ENCODE peak calls at places on chromosomes 4 and X, in eight cellular contexts. L, Y, A, T, N, Q, P and H are unnamed samples.

GRCh38 chr4:159069922-159070321 is 33.0 kb upstream of the RAPGEF2 start:
- DNase-seq in L (no peak), Y (no peak), A (no peak), T (no peak), N (no peak), Q (no peak), P (peak), H (peak)

GRCh38 chrX:119194631-119195030 is 41.5 kb upstream of the PGRMC1 start:
- DNase-seq in L (no peak), Y (no peak), A (no peak), T (peak), N (no peak), Q (no peak), P (no peak), H (no peak)

GRCh38 chr4:79059631-79060399 is 120.6 kb upstream of the PAQR3 start:
- DNase-seq in L (no peak), Y (no peak), A (no peak), T (no peak), N (no peak), Q (no peak), P (no peak), H (no peak)

GRCh38 chrX:152637649-152638442 is at the start of gene GABRQ:
- DNase-seq in L (no peak), Y (peak), A (peak), T (peak), N (no peak), Q (peak), P (peak), H (no peak)

GRCh38 chr4:38667005-38667771 is 3.2 kb downstream of the KLF3 start:
- DNase-seq in L (peak), Y (peak), A (peak), T (peak), N (peak), Q (peak), P (peak), H (peak)

GRCh38 chr4:2058264-2059033 is 678 bp upstream of the NAT8L start:
- DNase-seq in L (no peak), Y (no peak), A (no peak), T (peak), N (no peak), Q (no peak), P (no peak), H (no peak)

GRCh38 chr4:124061413-124061812 is 651.1 kb downstream of the ANKRD50 start:
- DNase-seq in L (no peak), Y (no peak), A (no peak), T (no peak), N (no peak), Q (no peak), P (peak), H (peak)

GRCh38 chr4:7909966-7910720 is 29.5 kb downstream of the AFAP1 start:
- DNase-seq in L (peak), Y (no peak), A (no peak), T (no peak), N (no peak), Q (no peak), P (no peak), H (peak)

GRCh38 chrX:68677998-68678397 is 30.5 kb downstream of the STARD8 start:
- DNase-seq in L (no peak), Y (no peak), A (no peak), T (no peak), N (no peak), Q (no peak), P (no peak), H (no peak)

GRCh38 chr4:169757575-169758184 is at the start of gene HPF1:
- DNase-seq in L (peak), Y (peak), A (peak), T (peak), N (peak), Q (peak), P (peak), H (peak)

GRCh38 chr4:27692098-27692679 is 831.5 kb downstream of the STIM2 start:
- DNase-seq in L (no peak), Y (peak), A (no peak), T (peak), N (peak), Q (peak), P (peak), H (no peak)

GRCh38 chr4:141807501-141807900 is 171.1 kb downstream of the IL15 start:
- DNase-seq in L (no peak), Y (no peak), A (no peak), T (no peak), N (no peak), Q (no peak), P (no peak), H (no peak)

GRCh38 chr4:188145626-188146025 is 6.4 kb downstream of the TRIML1 start:
- DNase-seq in L (no peak), Y (no peak), A (no peak), T (no peak), N (no peak), Q (no peak), P (peak), H (no peak)

GRCh38 chrX:44400588-44400987 is 57.1 kb upstream of the EFHC2 start:
- DNase-seq in L (peak), Y (peak), A (no peak), T (peak), N (no peak), Q (no peak), P (peak), H (peak)

GRCh38 chr4:37567781-37568180 is 118.4 kb downstream of the RELL1 start:
- DNase-seq in L (no peak), Y (no peak), A (no peak), T (no peak), N (no peak), Q (no peak), P (no peak), H (no peak)

GRCh38 chrX:115679460-115679859 is 118.5 kb downstream of the PLS3 start:
- DNase-seq in L (no peak), Y (no peak), A (no peak), T (peak), N (no peak), Q (no peak), P (peak), H (no peak)

GRCh38 chrX:68199062-68199848 is 234.0 kb downstream of the OPHN1 start:
- DNase-seq in L (no peak), Y (no peak), A (no peak), T (no peak), N (no peak), Q (no peak), P (no peak), H (peak)

GRCh38 chr4:29908276-29908675 is 811.9 kb upstream of the PCDH7 start:
- DNase-seq in L (no peak), Y (no peak), A (no peak), T (no peak), N (no peak), Q (no peak), P (no peak), H (peak)

GRCh38 chrX:153864561-153865320 is 21.2 kb downstream of the L1CAM start:
- DNase-seq in L (no peak), Y (no peak), A (no peak), T (no peak), N (no peak), Q (no peak), P (no peak), H (no peak)

GRCh38 chr4:110183643-110184042 is 14.8 kb downstream of the ELOVL6 start:
- DNase-seq in L (no peak), Y (no peak), A (no peak), T (no peak), N (no peak), Q (no peak), P (no peak), H (no peak)

GRCh38 chr4:162011039-162011438 is 152.8 kb downstream of the FSTL5 start:
- DNase-seq in L (no peak), Y (no peak), A (no peak), T (no peak), N (no peak), Q (no peak), P (peak), H (peak)

GRCh38 chrX:1093112-1093511 is 119.3 kb downstream of the CRLF2 start:
- DNase-seq in L (no peak), Y (no peak), A (no peak), T (no peak), N (peak), Q (no peak), P (no peak), H (no peak)

GRCh38 chrX:72604705-72605104 is 32.1 kb upstream of the HDAC8 start:
- DNase-seq in L (no peak), Y (no peak), A (no peak), T (no peak), N (no peak), Q (no peak), P (no peak), H (no peak)

GRCh38 chr4:168241953-168242352 is 76.6 kb downstream of the DDX60 start:
- DNase-seq in L (no peak), Y (no peak), A (no peak), T (no peak), N (no peak), Q (no peak), P (no peak), H (no peak)

GRCh38 chr4:168248311-168248710 is 70.2 kb downstream of the DDX60 start:
- DNase-seq in L (no peak), Y (no peak), A (no peak), T (no peak), N (no peak), Q (no peak), P (no peak), H (peak)

DNA sequence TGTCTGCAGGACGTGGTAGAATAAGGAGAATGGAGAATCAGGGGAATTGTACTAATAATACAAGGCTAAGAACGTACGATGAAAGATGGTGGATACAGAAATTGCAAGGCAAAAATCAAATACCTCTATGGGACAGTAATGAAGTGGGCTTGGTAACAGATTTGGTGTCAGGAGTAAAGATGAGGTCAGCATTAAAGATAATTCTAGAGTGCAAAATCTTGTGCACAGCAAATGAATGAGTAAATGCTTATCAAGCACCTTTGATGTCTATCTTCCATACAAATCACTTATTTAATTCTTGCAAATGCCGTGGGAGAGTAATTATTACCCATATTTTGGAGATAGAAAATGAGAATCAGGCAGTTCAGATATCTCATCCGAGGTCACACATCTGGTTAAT is 70.9 kb downstream of the DDX60 start:
- DNase-seq in L (no peak), Y (no peak), A (no peak), T (no peak), N (no peak), Q (no peak), P (no peak), H (no peak)
- H3K4me3 ChIP-seq in L (no peak), Y (no peak), A (no peak), T (no peak), N (no peak), Q (no peak), P (no peak), H (no peak)

DNA sequence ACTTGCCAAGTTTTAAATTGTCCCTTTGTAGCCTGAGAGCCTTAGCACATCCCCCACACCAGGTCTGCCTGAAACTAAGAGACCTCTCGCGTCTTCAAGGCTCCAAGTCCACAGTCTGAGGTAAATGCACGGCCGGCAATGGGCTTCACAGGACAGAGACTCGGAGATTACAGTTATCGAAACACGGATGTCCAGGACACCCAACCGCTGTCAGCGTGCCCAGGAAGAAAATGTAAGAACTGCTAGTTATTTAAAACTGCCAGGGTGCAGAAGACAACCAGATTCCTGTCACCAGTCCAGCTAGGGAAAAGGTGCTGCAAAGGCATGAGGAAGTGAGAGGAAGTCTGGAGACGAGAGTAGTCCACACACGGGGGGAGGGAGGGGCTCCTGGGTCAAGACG is 28.9 kb downstream of the ZNF827 start:
- DNase-seq in L (no peak), Y (no peak), A (peak), T (no peak), N (no peak), Q (no peak), P (no peak), H (no peak)
- H3K4me3 ChIP-seq in L (no peak), Y (no peak), A (peak), T (no peak), N (no peak), Q (no peak), P (no peak), H (no peak)

GRCh38 chr4:104491826-104492771 is 2.6 kb downstream of the CXXC4 start:
- DNase-seq in L (no peak), Y (no peak), A (no peak), T (peak), N (no peak), Q (no peak), P (peak), H (no peak)

GRCh38 chr4:104489731-104490095 is 5.0 kb downstream of the CXXC4 start:
- DNase-seq in L (no peak), Y (no peak), A (no peak), T (no peak), N (no peak), Q (no peak), P (no peak), H (no peak)

GRCh38 chr4:104490096-104490769 is 4.5 kb downstream of the CXXC4 start:
- DNase-seq in L (peak), Y (no peak), A (no peak), T (no peak), N (no peak), Q (no peak), P (no peak), H (no peak)

GRCh38 chr4:104490770-104491395 is 3.8 kb downstream of the CXXC4 start:
- DNase-seq in L (peak), Y (peak), A (peak), T (peak), N (peak), Q (no peak), P (peak), H (peak)

GRCh38 chr4:104491396-104491821 is 3.3 kb downstream of the CXXC4 start:
- DNase-seq in L (peak), Y (peak), A (peak), T (peak), N (peak), Q (no peak), P (peak), H (no peak)
- H3K4me3 ChIP-seq in L (peak), Y (peak), A (peak), T (peak), N (no peak), Q (peak), P (peak), H (peak)

GRCh38 chrX:24080670-24081069 is 25.9 kb downstream of the EIF2S3 start:
- DNase-seq in L (no peak), Y (no peak), A (no peak), T (no peak), N (peak), Q (no peak), P (no peak), H (no peak)

GRCh38 chrX:24082446-24082845 is 27.7 kb downstream of the EIF2S3 start:
- DNase-seq in L (no peak), Y (no peak), A (no peak), T (no peak), N (no peak), Q (no peak), P (no peak), H (no peak)

GRCh38 chrX:24079405-24079804 is 24.6 kb downstream of the EIF2S3 start:
- DNase-seq in L (no peak), Y (no peak), A (no peak), T (no peak), N (no peak), Q (no peak), P (no peak), H (no peak)

GRCh38 chrX:24085133-24085532 is 30.4 kb downstream of the EIF2S3 start:
- DNase-seq in L (no peak), Y (no peak), A (no peak), T (no peak), N (no peak), Q (no peak), P (no peak), H (no peak)

GRCh38 chrX:24081661-24082154 is 27.0 kb downstream of the EIF2S3 start:
- DNase-seq in L (peak), Y (peak), A (peak), T (peak), N (peak), Q (no peak), P (peak), H (peak)
- H3K4me3 ChIP-seq in L (peak), Y (no peak), A (no peak), T (no peak), N (no peak), Q (no peak), P (peak), H (no peak)

GRCh38 chr4:41645716-41646115 is 102.8 kb downstream of the PHOX2B start:
- DNase-seq in L (no peak), Y (no peak), A (no peak), T (no peak), N (no peak), Q (no peak), P (no peak), H (no peak)

GRCh38 chr4:41647368-41647767 is 101.2 kb downstream of the PHOX2B start:
- DNase-seq in L (no peak), Y (no peak), A (no peak), T (no peak), N (no peak), Q (no peak), P (no peak), H (no peak)

GRCh38 chr4:41644288-41644914 is 104.1 kb downstream of the PHOX2B start:
- DNase-seq in L (peak), Y (no peak), A (peak), T (peak), N (no peak), Q (peak), P (peak), H (peak)

GRCh38 chr4:41646862-41647261 is 101.7 kb downstream of the PHOX2B start:
- DNase-seq in L (no peak), Y (no peak), A (no peak), T (no peak), N (no peak), Q (no peak), P (no peak), H (no peak)

GRCh38 chr4:41644915-41645295 is 103.6 kb downstream of the PHOX2B start:
- DNase-seq in L (no peak), Y (no peak), A (no peak), T (no peak), N (no peak), Q (no peak), P (no peak), H (no peak)
- H3K4me3 ChIP-seq in L (no peak), Y (no peak), A (no peak), T (no peak), N (no peak), Q (no peak), P (no peak), H (no peak)

GRCh38 chrX:40933132-40934078 is 151.8 kb upstream of the USP9X start:
- DNase-seq in L (no peak), Y (peak), A (no peak), T (peak), N (peak), Q (no peak), P (peak), H (peak)
- H3K4me3 ChIP-seq in L (no peak), Y (peak), A (no peak), T (no peak), N (peak), Q (no peak), P (peak), H (peak)

GRCh38 chrX:107826286-107827136 is 845 bp downstream of the MID2 start:
- DNase-seq in L (no peak), Y (peak), A (peak), T (peak), N (peak), Q (no peak), P (peak), H (no peak)
- H3K4me3 ChIP-seq in L (peak), Y (peak), A (peak), T (peak), N (peak), Q (peak), P (peak), H (peak)

DNA sequence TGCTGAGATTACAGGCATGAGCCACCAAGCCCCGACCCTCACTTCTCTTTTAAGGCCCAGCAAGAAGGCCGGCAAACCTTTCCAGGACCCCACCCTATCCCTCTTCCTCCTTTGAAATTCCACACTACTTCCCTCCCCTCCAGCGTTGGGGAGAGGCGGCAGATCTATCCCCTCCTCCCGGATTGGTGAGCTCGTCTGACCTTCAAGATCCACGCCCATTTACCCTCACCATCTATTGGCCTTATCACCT is 4.5 kb upstream of the PRICKLE3 start:
- DNase-seq in L (no peak), Y (no peak), A (no peak), T (no peak), N (no peak), Q (no peak), P (no peak), H (no peak)
- H3K4me3 ChIP-seq in L (peak), Y (peak), A (peak), T (no peak), N (peak), Q (peak), P (peak), H (peak)

DNA sequence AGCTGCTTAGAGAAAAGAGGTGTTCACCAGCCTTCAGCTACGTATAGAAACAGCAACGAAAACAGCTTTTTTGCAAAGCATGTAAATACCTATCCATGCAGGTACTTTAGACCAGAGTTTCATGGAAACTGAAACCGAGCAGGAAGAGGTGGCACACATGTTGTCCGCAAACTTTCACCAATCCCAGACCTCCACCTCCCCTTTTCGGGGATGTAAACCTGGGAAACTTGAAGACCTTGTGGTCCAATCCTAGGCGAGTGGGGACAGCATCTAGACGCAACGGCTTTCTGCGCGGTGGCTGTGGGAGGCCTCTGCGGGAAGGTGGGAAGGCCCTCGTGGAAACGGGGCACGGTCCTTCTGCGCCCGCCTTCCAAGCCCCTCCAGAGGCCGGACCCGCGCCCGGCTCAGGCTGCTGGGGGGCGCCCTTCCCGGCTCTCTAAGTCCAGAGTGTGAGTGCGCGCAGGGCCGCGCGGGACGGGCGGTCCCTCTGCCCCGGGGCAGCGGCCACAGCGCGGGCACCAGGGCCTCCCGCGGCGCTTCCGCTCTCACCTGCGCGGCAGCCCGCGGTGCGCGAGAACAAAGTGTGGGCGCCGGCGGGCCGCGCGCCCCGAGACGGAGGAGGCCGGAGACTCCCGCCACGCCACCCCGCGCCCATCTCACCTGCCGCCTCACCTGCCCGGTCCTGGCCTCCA is 831 bp upstream of the SHROOM2 start:
- DNase-seq in L (no peak), Y (no peak), A (no peak), T (peak), N (no peak), Q (no peak), P (no peak), H (no peak)
- H3K4me3 ChIP-seq in L (peak), Y (no peak), A (peak), T (peak), N (no peak), Q (peak), P (no peak), H (no peak)